ENCODE peak calls at places on chromosomes 2 and 18, in four cellular contexts. One of them, this sample, is unnamed.

GRCh38 chr2:201084863-201085262 is 13.1 kb downstream of the NDUFB3 start:
- DNase-seq in GM12878: no peak
- DNase-seq in SK-N-SH: peak; percentile 18
- DNase-seq in K562: no peak
- DNase-seq in this sample: no peak

GRCh38 chr2:109480486-109481195 is 133.1 kb downstream of the SEPTIN10 start:
- DNase-seq in GM12878: no peak
- DNase-seq in SK-N-SH: no peak
- DNase-seq in K562: no peak
- DNase-seq in this sample: no peak

GRCh38 chr2:174176898-174177297 is 71.4 kb downstream of the OLA1 start:
- DNase-seq in GM12878: no peak
- DNase-seq in SK-N-SH: no peak
- DNase-seq in K562: no peak
- DNase-seq in this sample: no peak

GRCh38 chr2:199458017-199458805 is 472 bp upstream of the SATB2 start:
- DNase-seq in GM12878: no peak
- DNase-seq in SK-N-SH: no peak
- DNase-seq in K562: peak; percentile 63
- DNase-seq in this sample: no peak

GRCh38 chr2:49067971-49068370 is 86.3 kb downstream of the FSHR start:
- DNase-seq in GM12878: no peak
- DNase-seq in SK-N-SH: no peak
- DNase-seq in K562: no peak
- DNase-seq in this sample: no peak

GRCh38 chr18:25229080-25229479 is 122.9 kb downstream of the ZNF521 start:
- DNase-seq in GM12878: no peak
- DNase-seq in SK-N-SH: peak; percentile 59
- DNase-seq in K562: peak; percentile 56
- DNase-seq in this sample: no peak

GRCh38 chr2:8285081-8285480 is 396.8 kb upstream of the ID2 start:
- DNase-seq in GM12878: no peak
- DNase-seq in SK-N-SH: no peak
- DNase-seq in K562: no peak
- DNase-seq in this sample: peak; percentile 20

GRCh38 chr2:234533631-234534030 is 36.8 kb upstream of the ARL4C start:
- DNase-seq in GM12878: no peak
- DNase-seq in SK-N-SH: peak; percentile 63
- DNase-seq in K562: no peak
- DNase-seq in this sample: no peak

GRCh38 chr2:204010611-204011560 is 74.3 kb downstream of the ICOS start:
- DNase-seq in GM12878: no peak
- DNase-seq in SK-N-SH: no peak
- DNase-seq in K562: no peak
- DNase-seq in this sample: no peak

GRCh38 chr2:5387421-5387820 is 304.8 kb upstream of the SOX11 start:
- DNase-seq in GM12878: no peak
- DNase-seq in SK-N-SH: no peak
- DNase-seq in K562: no peak
- DNase-seq in this sample: no peak

GRCh38 chr2:186422226-186422625 is 63.8 kb upstream of the ZC3H15 start:
- DNase-seq in GM12878: no peak
- DNase-seq in SK-N-SH: no peak
- DNase-seq in K562: no peak
- DNase-seq in this sample: no peak

GRCh38 chr18:713135-713490 is 683 bp upstream of the ENOSF1 start:
- DNase-seq in GM12878: no peak
- DNase-seq in SK-N-SH: no peak
- DNase-seq in K562: no peak
- DNase-seq in this sample: no peak

GRCh38 chr2:168894101-168894500 is 3.9 kb upstream of the SPC25 start:
- DNase-seq in GM12878: no peak
- DNase-seq in SK-N-SH: no peak
- DNase-seq in K562: no peak
- DNase-seq in this sample: no peak

GRCh38 chr2:236342951-236343350 is 78.7 kb upstream of the ASB18 start:
- DNase-seq in GM12878: no peak
- DNase-seq in SK-N-SH: no peak
- DNase-seq in K562: no peak
- DNase-seq in this sample: no peak

GRCh38 chr18:14768241-14768640 is 20.3 kb downstream of the ANKRD30B start:
- DNase-seq in GM12878: no peak
- DNase-seq in SK-N-SH: no peak
- DNase-seq in K562: no peak
- DNase-seq in this sample: no peak

GRCh38 chr2:42809131-42809875 is 16.9 kb upstream of the HAAO start:
- DNase-seq in GM12878: no peak
- DNase-seq in SK-N-SH: peak; percentile 40
- DNase-seq in K562: no peak
- DNase-seq in this sample: no peak

GRCh38 chr2:230944123-230944653 is 19.1 kb upstream of the GPR55 start:
- DNase-seq in GM12878: peak; percentile 69
- DNase-seq in SK-N-SH: no peak
- DNase-seq in K562: no peak
- DNase-seq in this sample: no peak

GRCh38 chr2:66683599-66683998 is 248.7 kb downstream of the MEIS1 start:
- DNase-seq in GM12878: no peak
- DNase-seq in SK-N-SH: no peak
- DNase-seq in K562: no peak
- DNase-seq in this sample: no peak

GRCh38 chr2:118032169-118033013 is 18.5 kb upstream of the CCDC93 start:
- DNase-seq in GM12878: no peak
- DNase-seq in SK-N-SH: peak; percentile 53
- DNase-seq in K562: peak; percentile 51
- DNase-seq in this sample: peak; percentile 44

GRCh38 chr2:4354678-4355077 is 651.3 kb downstream of the DCDC2C start:
- DNase-seq in GM12878: no peak
- DNase-seq in SK-N-SH: peak; percentile 51
- DNase-seq in K562: peak; percentile 8
- DNase-seq in this sample: peak; percentile 28

GRCh38 chr18:76660571-76661192 is 161.7 kb upstream of the ZNF236 start:
- DNase-seq in GM12878: no peak
- DNase-seq in SK-N-SH: no peak
- DNase-seq in K562: no peak
- DNase-seq in this sample: no peak

GRCh38 chr18:26703170-26703933 is 155.0 kb upstream of the KCTD1 start:
- DNase-seq in GM12878: no peak
- DNase-seq in SK-N-SH: no peak
- DNase-seq in K562: no peak
- DNase-seq in this sample: no peak

GRCh38 chr2:12507295-12507694 is 209.4 kb upstream of the TRIB2 start:
- DNase-seq in GM12878: peak; percentile 76
- DNase-seq in SK-N-SH: no peak
- DNase-seq in K562: no peak
- DNase-seq in this sample: no peak

GRCh38 chr18:73352546-73352945 is 484.8 kb upstream of the NETO1 start:
- DNase-seq in GM12878: no peak
- DNase-seq in SK-N-SH: no peak
- DNase-seq in K562: no peak
- DNase-seq in this sample: no peak
- TF ChIP-seq NFIC in GM12878: no peak
- TF ChIP-seq NFIC in SK-N-SH: no peak
- TF ChIP-seq NFIC in K562: no peak
- TF ChIP-seq NFIC in this sample: no peak

DNA sequence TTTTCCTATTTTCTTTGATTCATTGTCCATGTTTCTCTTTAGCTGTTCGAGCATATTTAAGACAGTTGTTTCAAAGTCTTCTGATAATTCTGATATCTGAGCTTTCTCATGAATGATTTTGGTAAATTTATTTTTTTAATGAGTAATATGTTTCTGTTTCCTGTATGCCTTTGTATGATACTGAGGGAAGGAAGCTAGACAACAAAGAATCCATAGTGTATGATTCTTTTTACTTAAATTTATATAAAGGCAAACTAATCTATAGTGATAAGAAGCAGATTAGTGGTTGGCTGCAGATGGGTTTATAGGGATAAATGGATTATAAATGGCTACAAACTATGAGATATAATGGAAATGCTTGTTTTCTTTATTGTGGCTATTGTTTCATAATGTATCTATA is 352.7 kb upstream of the CDH2 start:
- DNase-seq in GM12878: no peak
- DNase-seq in SK-N-SH: no peak
- DNase-seq in K562: no peak
- DNase-seq in this sample: no peak
- TF ChIP-seq NFIC in GM12878: no peak
- TF ChIP-seq NFIC in SK-N-SH: no peak
- TF ChIP-seq NFIC in K562: no peak
- TF ChIP-seq NFIC in this sample: no peak

GRCh38 chr2:62477573-62477972 is 28.4 kb downstream of the TMEM17 start:
- DNase-seq in GM12878: no peak
- DNase-seq in SK-N-SH: no peak
- DNase-seq in K562: no peak
- DNase-seq in this sample: no peak
- TF ChIP-seq NFIC in GM12878: no peak
- TF ChIP-seq NFIC in SK-N-SH: no peak
- TF ChIP-seq NFIC in K562: no peak
- TF ChIP-seq NFIC in this sample: no peak

DNA sequence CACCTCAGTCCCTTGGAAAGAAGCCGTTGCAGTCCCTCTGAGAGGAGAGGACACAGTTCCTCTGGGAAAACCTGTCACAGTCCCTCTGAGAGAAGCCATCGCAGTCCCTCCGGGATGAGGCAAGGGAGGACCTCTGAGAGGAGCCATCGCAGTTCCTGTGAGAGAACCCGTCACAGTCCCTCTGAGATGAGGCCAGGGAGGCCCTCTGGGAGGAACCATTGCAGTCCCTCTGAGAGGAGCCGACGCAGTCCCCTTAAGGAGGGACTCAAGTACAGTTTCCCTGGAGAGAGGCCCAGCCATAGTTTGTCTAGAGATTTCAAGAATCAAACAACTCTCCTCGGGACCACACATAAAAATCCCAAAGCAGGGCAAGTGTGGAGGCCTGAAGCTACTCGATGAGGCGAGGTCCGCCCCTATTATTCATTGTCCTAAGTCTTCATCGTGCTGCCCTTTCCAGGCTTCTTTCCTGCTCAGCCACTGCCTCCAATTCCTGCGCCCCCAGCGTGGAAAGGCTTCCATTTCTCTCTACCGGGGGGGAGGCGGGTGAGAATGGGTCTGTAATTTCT is 630 bp upstream of the ZNF512 start:
- DNase-seq in GM12878: no peak
- DNase-seq in SK-N-SH: no peak
- DNase-seq in K562: no peak
- DNase-seq in this sample: no peak
- TF ChIP-seq NFIC in GM12878: no peak
- TF ChIP-seq NFIC in SK-N-SH: no peak
- TF ChIP-seq NFIC in K562: no peak
- TF ChIP-seq NFIC in this sample: no peak

DNA sequence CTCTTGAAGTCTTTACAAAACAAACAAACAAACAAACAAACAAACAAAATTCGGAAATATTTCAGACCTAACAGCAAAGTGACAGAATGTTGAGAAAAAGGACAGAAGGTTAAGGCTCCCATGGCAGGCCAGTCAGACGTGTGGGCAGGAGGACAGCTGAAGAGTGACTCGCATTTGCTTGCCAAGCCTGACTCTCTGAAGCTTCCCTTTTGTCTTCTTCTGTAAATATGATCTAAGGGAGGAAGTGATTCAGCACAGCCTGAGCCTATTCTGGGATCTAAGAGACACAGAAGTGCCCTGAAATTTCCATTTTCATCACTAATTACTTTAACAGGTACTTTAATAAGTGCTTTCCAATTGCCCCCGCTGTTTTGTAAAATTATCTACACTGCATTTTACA is 134.0 kb upstream of the LYPD1 start:
- DNase-seq in GM12878: no peak
- DNase-seq in SK-N-SH: no peak
- DNase-seq in K562: no peak
- DNase-seq in this sample: no peak
- TF ChIP-seq NFIC in GM12878: no peak
- TF ChIP-seq NFIC in SK-N-SH: peak; percentile 28
- TF ChIP-seq NFIC in K562: no peak
- TF ChIP-seq NFIC in this sample: no peak

DNA sequence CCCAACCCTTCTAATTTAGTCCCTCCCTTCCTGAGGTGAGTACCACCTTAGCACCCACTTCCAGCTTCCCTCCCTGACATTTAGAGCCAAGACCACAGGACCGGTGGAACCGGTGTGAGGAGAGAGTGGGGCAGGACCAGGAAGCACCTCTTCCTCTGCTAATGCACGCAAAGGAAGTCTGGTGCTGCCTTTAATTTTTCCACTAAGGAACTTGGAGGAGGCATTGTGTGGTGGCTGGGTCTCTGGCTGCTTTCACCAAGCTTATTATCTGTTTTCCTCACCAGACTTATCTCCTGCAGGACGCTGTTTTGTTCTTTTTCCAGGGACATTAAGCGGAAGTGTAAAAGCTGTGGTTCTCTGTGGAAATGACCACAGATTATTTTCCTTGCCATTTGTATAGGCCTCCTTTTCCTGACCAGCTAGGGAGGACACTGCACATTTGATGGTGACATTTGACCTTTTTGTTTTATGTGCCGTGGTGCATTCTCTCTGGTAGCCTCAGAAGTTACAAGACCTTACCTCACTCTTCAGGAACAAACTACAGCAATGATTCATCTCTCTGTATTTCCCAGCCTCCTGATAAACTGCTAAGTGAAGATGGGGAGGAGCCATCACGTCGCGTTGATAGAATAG is 39.8 kb upstream of the SPTBN1 start:
- DNase-seq in GM12878: no peak
- DNase-seq in SK-N-SH: no peak
- DNase-seq in K562: no peak
- DNase-seq in this sample: peak; percentile 56
- TF ChIP-seq NFIC in GM12878: no peak
- TF ChIP-seq NFIC in SK-N-SH: no peak
- TF ChIP-seq NFIC in K562: no peak
- TF ChIP-seq NFIC in this sample: no peak

DNA sequence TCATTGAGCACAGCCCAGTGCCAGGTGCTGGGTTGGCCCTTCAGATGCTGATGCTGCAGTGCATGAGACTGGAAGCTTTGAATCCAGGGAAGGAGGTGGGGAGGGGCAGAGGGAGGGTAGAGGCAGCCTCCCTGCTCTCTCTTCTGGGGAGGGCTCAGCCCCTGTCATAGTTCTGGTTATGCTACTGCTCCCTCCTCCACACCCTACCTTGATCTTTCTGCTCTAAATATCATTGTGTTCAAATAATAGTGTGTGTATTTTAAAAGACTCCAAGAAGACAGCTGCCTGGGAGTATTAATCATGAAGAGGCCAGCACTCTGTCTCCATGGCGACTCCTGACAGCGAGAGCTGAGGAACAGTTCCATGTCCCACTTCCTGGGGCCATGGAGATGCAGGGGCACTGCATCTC is 3.8 kb upstream of the EGR4 start:
- DNase-seq in GM12878: no peak
- DNase-seq in SK-N-SH: peak; percentile 65
- DNase-seq in K562: no peak
- DNase-seq in this sample: no peak
- TF ChIP-seq NFIC in GM12878: no peak
- TF ChIP-seq NFIC in SK-N-SH: no peak
- TF ChIP-seq NFIC in K562: no peak
- TF ChIP-seq NFIC in this sample: no peak

GRCh38 chr2:217418090-217418489 is 558.2 kb upstream of the TNP1 start:
- DNase-seq in GM12878: no peak
- DNase-seq in SK-N-SH: no peak
- DNase-seq in K562: no peak
- DNase-seq in this sample: no peak
- TF ChIP-seq NFIC in GM12878: no peak
- TF ChIP-seq NFIC in SK-N-SH: no peak
- TF ChIP-seq NFIC in K562: no peak
- TF ChIP-seq NFIC in this sample: no peak

This sample was measured in HepG2.